ENCODE peak calls at places on chromosomes 13 and 19, in six cellular contexts. X is uterus, I is ovary, Z is endothelial cell of umbilical vein, E is IMR-90, Y is esophagus muscularis mucosa. R is an unnamed sample.

GRCh38 chr13:97125810-97126738 is 96.1 kb upstream of the MBNL2 start:
- DNase-seq in X (peak; percentile 76), I (no peak), Z (no peak), E (peak; percentile 39), Y (no peak), R (no peak)

GRCh38 chr19:49691243-49692101 is 556 bp downstream of the CPT1C start:
- DNase-seq in X (peak; percentile 64), I (peak; percentile 74), Z (peak; percentile 76), E (peak; percentile 70), Y (no peak), R (no peak)

GRCh38 chr19:3057275-3057714 is 5.0 kb downstream of the TLE5 start:
- DNase-seq in X (peak; percentile 87), I (peak; percentile 95), Z (no peak), E (no peak), Y (no peak), R (no peak)

GRCh38 chr19:19884583-19884982 is 16.2 kb upstream of the ZNF93 start:
- DNase-seq in X (no peak), I (no peak), Z (no peak), E (no peak), Y (no peak), R (no peak)

GRCh38 chr13:104015646-104016396 is 949.6 kb upstream of the SLC10A2 start:
- DNase-seq in X (no peak), I (no peak), Z (peak; percentile 89), E (peak; percentile 83), Y (no peak), R (no peak)

GRCh38 chr13:91579320-91579719 is 180.9 kb downstream of the GPC5 start:
- DNase-seq in X (no peak), I (no peak), Z (no peak), E (no peak), Y (no peak), R (no peak)

GRCh38 chr19:7386308-7386707 is 37.6 kb downstream of the ARHGEF18 start:
- DNase-seq in X (no peak), I (no peak), Z (no peak), E (no peak), Y (no peak), R (no peak)

GRCh38 chr19:4597278-4597974 is 37.9 kb upstream of the SEMA6B start:
- DNase-seq in X (no peak), I (no peak), Z (peak; percentile 41), E (no peak), Y (no peak), R (no peak)

GRCh38 chr13:63512095-63512494 is 2096.4 kb upstream of the PCDH20 start:
- DNase-seq in X (no peak), I (no peak), Z (no peak), E (no peak), Y (no peak), R (no peak)

GRCh38 chr19:4232614-4233281 is 3.4 kb downstream of the EBI3 start:
- DNase-seq in X (no peak), I (no peak), Z (no peak), E (no peak), Y (no peak), R (no peak)

GRCh38 chr19:53608381-53608780 is 23.4 kb upstream of the DPRX start:
- DNase-seq in X (no peak), I (no peak), Z (no peak), E (no peak), Y (no peak), R (no peak)

GRCh38 chr13:113855931-113856715 is 7.8 kb downstream of the GAS6 start:
- DNase-seq in X (no peak), I (peak; percentile 21), Z (no peak), E (no peak), Y (no peak), R (no peak)

GRCh38 chr13:113853518-113854237 is 10.2 kb downstream of the GAS6 start:
- DNase-seq in X (peak; percentile 50), I (peak; percentile 23), Z (peak; percentile 60), E (peak; percentile 44), Y (no peak), R (no peak)

GRCh38 chr13:113854238-113855011 is 9.5 kb downstream of the GAS6 start:
- DNase-seq in X (peak; percentile 13), I (peak; percentile 42), Z (no peak), E (peak; percentile 81), Y (no peak), R (no peak)

GRCh38 chr13:113856716-113857065 is 7.2 kb downstream of the GAS6 start:
- DNase-seq in X (no peak), I (peak; percentile 31), Z (peak; percentile 62), E (peak; percentile 78), Y (no peak), R (no peak)

GRCh38 chr13:113855012-113855921 is 8.6 kb downstream of the GAS6 start:
- DNase-seq in X (no peak), I (peak; percentile 21), Z (no peak), E (no peak), Y (no peak), R (no peak)
- H3K27ac ChIP-seq in X (peak overlapping the region; percentile 62), I (no peak overlapping the region), Z (no peak overlapping the region), E (peak overlapping the region; percentile 53), Y (peak overlapping the region; percentile 72), R (peak overlapping the region; percentile 75)

GRCh38 chr13:48412881-48413351 is at the start of gene LPAR6:
- DNase-seq in X (peak; percentile 37), I (peak; percentile 21), Z (peak; percentile 88), E (peak; percentile 73), Y (no peak), R (no peak)
- TF ChIP-seq POLR2A in X (peak; percentile 64), I (peak; percentile 29), Z (peak; percentile 73), E (no peak), Y (peak; percentile 31), R (peak; percentile 82)

DNA sequence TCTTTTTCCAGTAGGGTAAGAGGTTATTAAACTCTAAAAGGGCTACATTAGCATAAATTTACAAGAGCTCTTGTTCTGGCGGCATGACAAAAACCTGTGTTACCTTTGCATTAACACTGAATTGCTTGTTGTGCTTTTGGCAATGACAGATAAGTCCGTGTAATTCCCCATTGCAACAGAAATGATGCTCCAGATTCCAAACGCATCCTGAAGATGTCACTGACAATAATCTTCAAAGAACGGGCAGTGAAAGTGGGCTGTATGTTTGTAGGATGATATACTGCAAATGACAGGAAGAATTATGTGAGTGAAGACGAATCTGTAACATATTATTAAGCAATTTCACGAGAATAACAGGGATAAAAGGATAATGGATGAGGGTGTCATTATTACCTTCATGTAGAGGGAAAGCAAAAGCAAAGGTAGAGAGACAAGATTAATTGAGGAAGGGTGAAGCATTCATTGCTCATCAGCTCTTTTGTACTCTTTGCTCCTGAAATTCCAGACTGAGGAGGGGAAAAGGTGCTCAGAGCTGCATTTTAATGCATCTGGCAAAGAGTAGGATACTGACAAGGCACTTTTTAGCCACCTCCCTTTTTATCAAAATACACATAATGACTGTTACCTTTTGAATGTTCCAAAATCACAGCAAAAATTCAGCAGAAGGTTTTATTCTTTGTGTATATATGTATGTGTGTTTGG is 38.5 kb upstream of the MAB21L1 start:
- DNase-seq in X (no peak), I (no peak), Z (no peak), E (no peak), Y (no peak), R (no peak)
- H3K4me3 ChIP-seq in X (no peak overlapping the region), I (no peak overlapping the region), Z (no peak overlapping the region), E (no peak overlapping the region), Y (no peak overlapping the region), R (no peak overlapping the region)

GRCh38 chr19:15840833-15841232 is 25.4 kb upstream of the OR10H1 start:
- DNase-seq in X (no peak), I (no peak), Z (no peak), E (no peak), Y (no peak), R (no peak)

GRCh38 chr19:15836345-15836594 is 20.8 kb upstream of the OR10H1 start:
- DNase-seq in X (peak; percentile 50), I (no peak), Z (peak; percentile 30), E (peak; percentile 8), Y (no peak), R (no peak)

GRCh38 chr19:15831626-15832025 is 16.2 kb upstream of the OR10H1 start:
- DNase-seq in X (no peak), I (no peak), Z (no peak), E (no peak), Y (no peak), R (no peak)

GRCh38 chr19:15841875-15842569 is 26.6 kb upstream of the OR10H1 start:
- DNase-seq in X (no peak), I (no peak), Z (no peak), E (no peak), Y (no peak), R (no peak)

DNA sequence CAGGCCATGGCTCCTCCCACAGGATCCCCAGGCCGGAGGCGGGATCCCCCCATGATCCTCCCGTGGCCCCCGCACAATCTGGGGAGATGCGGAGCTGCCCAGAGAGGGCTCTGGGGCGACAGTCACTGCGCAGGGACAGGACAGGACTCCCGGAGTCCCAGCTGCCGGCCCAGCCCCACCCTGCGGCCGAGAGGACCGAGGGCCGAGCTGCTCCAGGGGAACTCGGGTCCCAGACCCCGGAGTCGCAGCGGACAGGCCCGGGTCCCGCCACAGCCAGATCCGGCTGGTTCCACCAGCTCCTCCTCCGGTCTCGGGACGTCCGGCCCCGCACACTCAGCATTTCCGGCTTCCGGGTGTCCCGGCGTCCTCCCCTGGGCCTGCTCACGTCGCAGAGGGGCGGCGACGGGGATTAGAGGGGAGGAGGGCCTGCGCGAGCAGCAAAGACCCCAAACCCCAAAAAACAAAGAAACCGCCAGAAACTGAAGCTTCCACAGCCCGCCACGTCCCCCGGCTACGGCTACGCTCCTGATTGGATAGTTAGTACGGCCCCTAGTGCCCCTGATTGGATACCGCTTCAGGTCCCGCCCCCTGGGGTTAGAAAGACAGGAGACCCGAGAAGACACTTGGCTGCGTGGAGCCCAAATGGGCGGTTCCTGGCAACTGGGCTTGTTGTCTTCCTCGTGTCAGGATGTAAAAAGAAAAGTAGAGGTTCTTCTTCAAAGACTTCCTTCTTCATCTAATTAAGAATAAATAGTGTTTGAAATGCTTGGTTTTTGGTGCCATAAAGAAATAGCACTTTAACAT is 21.3 kb upstream of the OR10H1 start:
- DNase-seq in X (peak; percentile 98), I (peak; percentile 96), Z (peak; percentile 91), E (peak; percentile 88), Y (peak; percentile 99), R (peak; percentile 91)
- H3K27ac ChIP-seq in X (peak overlapping the region; percentile 99), I (peak overlapping the region; percentile 87), Z (peak overlapping the region; percentile 66), E (peak overlapping the region; percentile 72), Y (peak overlapping the region; percentile 99), R (peak overlapping the region; percentile 100)

GRCh38 chr13:106423530-106423929 is 111.9 kb downstream of the EFNB2 start:
- DNase-seq in X (no peak), I (no peak), Z (no peak), E (no peak), Y (peak; percentile 66), R (no peak)

GRCh38 chr13:106426909-106427308 is 108.6 kb downstream of the EFNB2 start:
- DNase-seq in X (no peak), I (no peak), Z (no peak), E (no peak), Y (no peak), R (no peak)

GRCh38 chr13:106424805-106425204 is 110.7 kb downstream of the EFNB2 start:
- DNase-seq in X (no peak), I (no peak), Z (no peak), E (peak; percentile 30), Y (no peak), R (no peak)
- TF ChIP-seq POLR2A in X (no peak), I (no peak), Z (no peak), E (no peak), Y (no peak), R (no peak)

R was measured in esophagus squamous epithelium.